ENCODE peak calls at places on chromosomes 1 and 21, in five cellular contexts. One of them, this sample, is unnamed.

GRCh38 chr1:116289219-116289618 is 83.8 kb upstream of the ATP1A1 start:
- DNase-seq in H1: no peak
- DNase-seq in K562: no peak
- DNase-seq in HCT116: no peak
- DNase-seq in SK-N-SH: no peak
- DNase-seq in this sample: no peak

GRCh38 chr1:39295901-39296300 is 91.4 kb downstream of the MACF1 start:
- DNase-seq in H1: no peak
- DNase-seq in HCT116: no peak
- DNase-seq in SK-N-SH: no peak
- DNase-seq in K562: peak
- DNase-seq in this sample: no peak

GRCh38 chr21:37463083-37463780 is 96.7 kb downstream of the DYRK1A start:
- DNase-seq in SK-N-SH: peak
- DNase-seq in HCT116: peak
- DNase-seq in H1: no peak
- DNase-seq in K562: peak
- DNase-seq in this sample: peak

GRCh38 chr1:62784509-62785365 is 805 bp downstream of the ATG4C start:
- DNase-seq in HCT116: no peak
- DNase-seq in K562: peak
- DNase-seq in H1: no peak
- DNase-seq in SK-N-SH: peak
- DNase-seq in this sample: peak

GRCh38 chr21:27346041-27346448 is 379.2 kb upstream of the ADAMTS5 start:
- DNase-seq in SK-N-SH: no peak
- DNase-seq in HCT116: no peak
- DNase-seq in K562: no peak
- DNase-seq in H1: no peak
- DNase-seq in this sample: no peak

GRCh38 chr1:233490488-233490887 is 123.4 kb upstream of the KCNK1 start:
- DNase-seq in SK-N-SH: no peak
- DNase-seq in HCT116: no peak
- DNase-seq in H1: no peak
- DNase-seq in K562: no peak
- DNase-seq in this sample: no peak

GRCh38 chr1:11564237-11564636 is 85.3 kb downstream of the DISP3 start:
- DNase-seq in H1: no peak
- DNase-seq in SK-N-SH: no peak
- DNase-seq in HCT116: peak
- DNase-seq in K562: peak
- DNase-seq in this sample: no peak

GRCh38 chr1:153630384-153630783 is 2.1 kb downstream of the S100A1 start:
- DNase-seq in H1: no peak
- DNase-seq in HCT116: no peak
- DNase-seq in SK-N-SH: no peak
- DNase-seq in K562: no peak
- DNase-seq in this sample: no peak

GRCh38 chr1:50858761-50859160 is 101.3 kb downstream of the FAF1 start:
- DNase-seq in K562: no peak
- DNase-seq in SK-N-SH: no peak
- DNase-seq in HCT116: no peak
- DNase-seq in H1: no peak
- DNase-seq in this sample: no peak

GRCh38 chr1:232012773-232013386 is 386.3 kb downstream of the DISC1 start:
- DNase-seq in K562: no peak
- DNase-seq in SK-N-SH: no peak
- DNase-seq in HCT116: no peak
- DNase-seq in H1: no peak
- DNase-seq in this sample: no peak

GRCh38 chr1:185250063-185250462 is 67.0 kb downstream of the IVNS1ABP start:
- DNase-seq in HCT116: no peak
- DNase-seq in SK-N-SH: no peak
- DNase-seq in K562: peak
- DNase-seq in H1: no peak
- DNase-seq in this sample: no peak

GRCh38 chr1:180117764-180118116 is 36.9 kb upstream of the QSOX1 start:
- DNase-seq in H1: no peak
- DNase-seq in K562: no peak
- DNase-seq in HCT116: peak
- DNase-seq in SK-N-SH: no peak
- DNase-seq in this sample: no peak

GRCh38 chr21:27275294-27275927 is 308.5 kb upstream of the ADAMTS5 start:
- DNase-seq in H1: no peak
- DNase-seq in K562: no peak
- DNase-seq in SK-N-SH: peak
- DNase-seq in HCT116: no peak
- DNase-seq in this sample: no peak

GRCh38 chr1:67969446-67969845 is 81.0 kb downstream of the DIRAS3 start:
- DNase-seq in SK-N-SH: no peak
- DNase-seq in HCT116: no peak
- DNase-seq in K562: no peak
- DNase-seq in H1: no peak
- DNase-seq in this sample: no peak

GRCh38 chr1:53957231-53957818 is 11.2 kb downstream of the LRRC42 start:
- DNase-seq in H1: no peak
- DNase-seq in SK-N-SH: no peak
- DNase-seq in HCT116: peak
- DNase-seq in K562: peak
- DNase-seq in this sample: no peak

GRCh38 chr1:44676484-44677200 is 2.1 kb downstream of the ARMH1 start:
- DNase-seq in HCT116: no peak
- DNase-seq in K562: peak
- DNase-seq in SK-N-SH: no peak
- DNase-seq in H1: no peak
- DNase-seq in this sample: no peak

GRCh38 chr1:244970236-244970652 is 105.9 kb upstream of the HNRNPU start:
- DNase-seq in SK-N-SH: peak
- DNase-seq in K562: peak
- DNase-seq in HCT116: peak
- DNase-seq in H1: no peak
- DNase-seq in this sample: peak

GRCh38 chr1:227899141-227899819 is 48.5 kb downstream of the WNT9A start:
- DNase-seq in H1: no peak
- DNase-seq in HCT116: no peak
- DNase-seq in SK-N-SH: no peak
- DNase-seq in K562: no peak
- DNase-seq in this sample: no peak

GRCh38 chr1:111604931-111605330 is 14.7 kb upstream of the RAP1A start:
- DNase-seq in SK-N-SH: no peak
- DNase-seq in K562: no peak
- DNase-seq in HCT116: no peak
- DNase-seq in H1: no peak
- DNase-seq in this sample: no peak

GRCh38 chr1:71101839-71102376 is 21.1 kb upstream of the ZRANB2 start:
- DNase-seq in HCT116: no peak
- DNase-seq in SK-N-SH: no peak
- DNase-seq in K562: no peak
- DNase-seq in H1: no peak
- DNase-seq in this sample: no peak

GRCh38 chr1:94090761-94091160 is 30.2 kb downstream of the ABCA4 start:
- DNase-seq in H1: no peak
- DNase-seq in SK-N-SH: no peak
- DNase-seq in HCT116: no peak
- DNase-seq in K562: no peak
- DNase-seq in this sample: no peak

GRCh38 chr1:19664453-19665043 is at the start of gene HTR6:
- DNase-seq in H1: no peak
- DNase-seq in HCT116: no peak
- DNase-seq in SK-N-SH: peak
- DNase-seq in K562: peak
- DNase-seq in this sample: no peak

GRCh38 chr1:54199151-54199764 is 572 bp downstream of the CYB5RL start:
- DNase-seq in H1: no peak
- DNase-seq in HCT116: no peak
- DNase-seq in K562: no peak
- DNase-seq in SK-N-SH: no peak
- DNase-seq in this sample: peak

GRCh38 chr1:2082064-2082463 is 31.9 kb downstream of the PRKCZ start:
- DNase-seq in HCT116: no peak
- DNase-seq in SK-N-SH: no peak
- DNase-seq in H1: no peak
- DNase-seq in K562: no peak
- DNase-seq in this sample: peak

GRCh38 chr1:866095-866494 is 57.6 kb upstream of the SAMD11 start:
- DNase-seq in HCT116: no peak
- DNase-seq in SK-N-SH: no peak
- DNase-seq in H1: no peak
- DNase-seq in K562: no peak
- DNase-seq in this sample: no peak

GRCh38 chr1:51442198-51442597 is 76.9 kb downstream of the EPS15 start:
- DNase-seq in HCT116: no peak
- DNase-seq in K562: no peak
- DNase-seq in H1: no peak
- DNase-seq in SK-N-SH: no peak
- DNase-seq in this sample: no peak

GRCh38 chr1:107706181-107706580 is 258.8 kb downstream of the VAV3 start:
- DNase-seq in HCT116: no peak
- DNase-seq in H1: no peak
- DNase-seq in SK-N-SH: no peak
- DNase-seq in K562: no peak
- DNase-seq in this sample: no peak

GRCh38 chr1:47023268-47024137 is at the start of gene CYP4X1:
- DNase-seq in H1: peak
- DNase-seq in HCT116: no peak
- DNase-seq in K562: no peak
- DNase-seq in SK-N-SH: peak
- DNase-seq in this sample: peak

GRCh38 chr21:41566500-41567014 is 58.6 kb upstream of the TMPRSS2 start:
- DNase-seq in HCT116: no peak
- DNase-seq in SK-N-SH: no peak
- DNase-seq in K562: no peak
- DNase-seq in H1: no peak
- DNase-seq in this sample: no peak

GRCh38 chr21:41562101-41563000 is 54.4 kb upstream of the TMPRSS2 start:
- DNase-seq in SK-N-SH: no peak
- DNase-seq in H1: no peak
- DNase-seq in HCT116: no peak
- DNase-seq in K562: no peak
- DNase-seq in this sample: no peak

GRCh38 chr21:41567901-41568510 is 60.0 kb upstream of the TMPRSS2 start:
- DNase-seq in K562: no peak
- DNase-seq in HCT116: no peak
- DNase-seq in SK-N-SH: no peak
- DNase-seq in H1: no peak
- DNase-seq in this sample: no peak

GRCh38 chr21:41565550-41565949 is 57.6 kb upstream of the TMPRSS2 start:
- DNase-seq in K562: no peak
- DNase-seq in SK-N-SH: no peak
- DNase-seq in HCT116: no peak
- DNase-seq in H1: no peak
- DNase-seq in this sample: no peak

DNA sequence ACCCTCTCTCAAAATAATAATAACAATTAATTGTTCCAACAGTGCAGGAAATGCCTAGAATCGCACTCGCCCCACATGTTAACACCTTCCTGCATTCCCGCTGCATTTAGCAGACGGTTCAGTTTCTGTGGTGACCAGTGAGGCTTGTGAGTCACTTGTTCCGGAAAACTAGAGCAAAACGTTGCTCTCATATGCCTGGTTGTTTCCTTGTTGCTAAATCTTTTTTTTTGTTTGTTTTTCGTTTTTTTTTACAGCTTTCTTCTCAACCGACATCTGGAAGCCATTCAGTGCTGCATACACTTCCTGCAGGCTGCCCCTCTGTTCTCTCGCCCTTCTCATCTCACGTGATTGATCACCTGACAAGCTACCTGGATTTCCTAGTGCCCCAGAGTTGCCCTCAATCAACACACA is 56.9 kb upstream of the TMPRSS2 start:
- DNase-seq in K562: no peak
- DNase-seq in SK-N-SH: no peak
- DNase-seq in HCT116: no peak
- DNase-seq in H1: no peak
- DNase-seq in this sample: no peak
- TF ChIP-seq JUND in K562: no peak
- TF ChIP-seq JUND in SK-N-SH: no peak
- TF ChIP-seq JUND in HCT116: no peak
- TF ChIP-seq JUND in H1: no peak
- TF ChIP-seq JUND in this sample: no peak

GRCh38 chr21:42666023-42666747 is 12.8 kb downstream of the PDE9A start:
- DNase-seq in SK-N-SH: peak
- DNase-seq in H1: no peak
- DNase-seq in HCT116: no peak
- DNase-seq in K562: peak
- DNase-seq in this sample: peak
- TF ChIP-seq JUND in SK-N-SH: no peak
- TF ChIP-seq JUND in H1: no peak
- TF ChIP-seq JUND in HCT116: no peak
- TF ChIP-seq JUND in K562: no peak
- TF ChIP-seq JUND in this sample: no peak

DNA sequence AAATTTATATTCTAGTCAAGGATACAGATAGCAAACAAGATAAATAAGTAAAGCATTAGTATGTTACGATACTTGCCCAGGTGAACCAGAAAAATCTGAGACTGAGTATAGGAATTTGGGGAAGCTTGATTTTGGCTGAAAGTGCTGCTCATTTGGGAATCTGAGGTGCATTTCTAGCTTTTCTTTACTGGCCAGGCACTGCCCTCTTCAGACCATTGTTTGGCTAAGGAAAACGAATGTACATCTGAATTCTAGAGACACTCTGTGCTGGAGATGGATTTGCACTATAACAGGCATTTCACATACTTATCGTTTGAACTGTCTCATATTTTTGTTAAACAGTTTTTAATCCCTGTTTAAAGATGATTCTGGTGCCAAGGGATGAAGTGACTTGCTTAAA is 23.4 kb downstream of the ARID1A start:
- DNase-seq in SK-N-SH: no peak
- DNase-seq in HCT116: no peak
- DNase-seq in K562: no peak
- DNase-seq in H1: no peak
- DNase-seq in this sample: no peak
- TF ChIP-seq JUND in SK-N-SH: no peak
- TF ChIP-seq JUND in HCT116: no peak
- TF ChIP-seq JUND in K562: no peak
- TF ChIP-seq JUND in H1: no peak
- TF ChIP-seq JUND in this sample: no peak

GRCh38 chr1:109250454-109251276 is 1.3 kb downstream of the CELSR2 start:
- DNase-seq in HCT116: no peak
- DNase-seq in K562: no peak
- DNase-seq in SK-N-SH: peak
- DNase-seq in H1: no peak
- DNase-seq in this sample: no peak

GRCh38 chr1:109251277-109252166 is 2.2 kb downstream of the CELSR2 start:
- DNase-seq in H1: no peak
- DNase-seq in HCT116: no peak
- DNase-seq in K562: no peak
- DNase-seq in SK-N-SH: peak
- DNase-seq in this sample: no peak

GRCh38 chr1:109253803-109254620 is 4.7 kb downstream of the CELSR2 start:
- DNase-seq in HCT116: no peak
- DNase-seq in SK-N-SH: peak
- DNase-seq in K562: peak
- DNase-seq in H1: no peak
- DNase-seq in this sample: no peak

GRCh38 chr1:109252893-109253802 is 3.8 kb downstream of the CELSR2 start:
- DNase-seq in H1: no peak
- DNase-seq in SK-N-SH: peak
- DNase-seq in HCT116: no peak
- DNase-seq in K562: no peak
- DNase-seq in this sample: no peak

GRCh38 chr1:109252167-109252892 is 3.0 kb downstream of the CELSR2 start:
- DNase-seq in SK-N-SH: peak
- DNase-seq in H1: no peak
- DNase-seq in K562: no peak
- DNase-seq in HCT116: no peak
- DNase-seq in this sample: no peak
- TF ChIP-seq JUND in SK-N-SH: no peak
- TF ChIP-seq JUND in H1: no peak
- TF ChIP-seq JUND in K562: no peak
- TF ChIP-seq JUND in HCT116: no peak
- TF ChIP-seq JUND in this sample: no peak

This sample was measured in T47D.